ENCODE peak calls at places on chromosome 14, in nine cellular contexts. One of them, this sample, is unnamed.

GRCh38 chr14:96100171-96101064 is 61.3 kb downstream of the C14orf132 start:
- DNase-seq in astrocyte: peak
- DNase-seq in IMR-90: peak
- DNase-seq in pancreas: peak
- DNase-seq in endothelial cell of umbilical vein: peak
- DNase-seq in HCT116: peak
- DNase-seq in GM23338: peak
- DNase-seq in CD4-positive, alpha-beta T cell: peak
- DNase-seq in tibial artery: peak
- DNase-seq in this sample: peak

GRCh38 chr14:99186956-99187690 is 84.9 kb downstream of the BCL11B start:
- DNase-seq in HCT116: no peak
- DNase-seq in astrocyte: no peak
- DNase-seq in pancreas: no peak
- DNase-seq in GM23338: no peak
- DNase-seq in tibial artery: no peak
- DNase-seq in IMR-90: no peak
- DNase-seq in CD4-positive, alpha-beta T cell: no peak
- DNase-seq in endothelial cell of umbilical vein: no peak
- DNase-seq in this sample: no peak

GRCh38 chr14:33986804-33987203 is 35.9 kb upstream of the EGLN3 start:
- DNase-seq in astrocyte: peak
- DNase-seq in IMR-90: peak
- DNase-seq in GM23338: peak
- DNase-seq in endothelial cell of umbilical vein: peak
- DNase-seq in CD4-positive, alpha-beta T cell: no peak
- DNase-seq in HCT116: peak
- DNase-seq in tibial artery: no peak
- DNase-seq in pancreas: no peak
- DNase-seq in this sample: peak

GRCh38 chr14:77040995-77041744 is 12.7 kb upstream of the IRF2BPL start:
- DNase-seq in tibial artery: peak
- DNase-seq in astrocyte: no peak
- DNase-seq in GM23338: peak
- DNase-seq in HCT116: no peak
- DNase-seq in CD4-positive, alpha-beta T cell: no peak
- DNase-seq in IMR-90: no peak
- DNase-seq in pancreas: no peak
- DNase-seq in endothelial cell of umbilical vein: no peak
- DNase-seq in this sample: no peak

GRCh38 chr14:91311284-91311662 is 66.8 kb upstream of the GPR68 start:
- DNase-seq in GM23338: no peak
- DNase-seq in IMR-90: no peak
- DNase-seq in astrocyte: no peak
- DNase-seq in endothelial cell of umbilical vein: no peak
- DNase-seq in CD4-positive, alpha-beta T cell: peak
- DNase-seq in HCT116: no peak
- DNase-seq in pancreas: no peak
- DNase-seq in tibial artery: no peak
- DNase-seq in this sample: no peak

GRCh38 chr14:74324945-74325361 is 22.2 kb upstream of the ABCD4 start:
- DNase-seq in endothelial cell of umbilical vein: peak
- DNase-seq in pancreas: no peak
- DNase-seq in GM23338: peak
- DNase-seq in HCT116: no peak
- DNase-seq in IMR-90: peak
- DNase-seq in tibial artery: no peak
- DNase-seq in CD4-positive, alpha-beta T cell: no peak
- DNase-seq in astrocyte: peak
- DNase-seq in this sample: peak

GRCh38 chr14:37615582-37616289 is 20.3 kb downstream of the TTC6 start:
- DNase-seq in HCT116: no peak
- DNase-seq in GM23338: no peak
- DNase-seq in pancreas: no peak
- DNase-seq in tibial artery: no peak
- DNase-seq in IMR-90: no peak
- DNase-seq in endothelial cell of umbilical vein: no peak
- DNase-seq in CD4-positive, alpha-beta T cell: no peak
- DNase-seq in astrocyte: no peak
- DNase-seq in this sample: no peak

GRCh38 chr14:39307815-39308214 is 74.1 kb downstream of the MIA2 start:
- DNase-seq in CD4-positive, alpha-beta T cell: no peak
- DNase-seq in endothelial cell of umbilical vein: no peak
- DNase-seq in tibial artery: no peak
- DNase-seq in GM23338: no peak
- DNase-seq in HCT116: no peak
- DNase-seq in pancreas: no peak
- DNase-seq in astrocyte: no peak
- DNase-seq in IMR-90: no peak
- DNase-seq in this sample: no peak

GRCh38 chr14:96086032-96086431 is 46.9 kb downstream of the C14orf132 start:
- DNase-seq in IMR-90: peak
- DNase-seq in astrocyte: peak
- DNase-seq in endothelial cell of umbilical vein: no peak
- DNase-seq in tibial artery: no peak
- DNase-seq in HCT116: no peak
- DNase-seq in pancreas: no peak
- DNase-seq in GM23338: no peak
- DNase-seq in CD4-positive, alpha-beta T cell: no peak
- DNase-seq in this sample: peak

GRCh38 chr14:96978525-96979272 is 181.5 kb downstream of the VRK1 start:
- DNase-seq in CD4-positive, alpha-beta T cell: no peak
- DNase-seq in pancreas: no peak
- DNase-seq in endothelial cell of umbilical vein: no peak
- DNase-seq in HCT116: no peak
- DNase-seq in GM23338: no peak
- DNase-seq in astrocyte: no peak
- DNase-seq in tibial artery: no peak
- DNase-seq in IMR-90: no peak
- DNase-seq in this sample: no peak

GRCh38 chr14:59137256-59137655 is 51.2 kb upstream of the DAAM1 start:
- DNase-seq in CD4-positive, alpha-beta T cell: no peak
- DNase-seq in HCT116: no peak
- DNase-seq in IMR-90: no peak
- DNase-seq in astrocyte: no peak
- DNase-seq in GM23338: no peak
- DNase-seq in endothelial cell of umbilical vein: no peak
- DNase-seq in tibial artery: no peak
- DNase-seq in pancreas: no peak
- DNase-seq in this sample: no peak

GRCh38 chr14:105398044-105398725 is at the start of gene TEX22:
- DNase-seq in CD4-positive, alpha-beta T cell: peak
- DNase-seq in GM23338: peak
- DNase-seq in pancreas: peak
- DNase-seq in IMR-90: peak
- DNase-seq in tibial artery: peak
- DNase-seq in astrocyte: peak
- DNase-seq in HCT116: peak
- DNase-seq in endothelial cell of umbilical vein: peak
- DNase-seq in this sample: peak

GRCh38 chr14:93543766-93544165 is 113.0 kb downstream of the UNC79 start:
- DNase-seq in HCT116: peak
- DNase-seq in astrocyte: no peak
- DNase-seq in endothelial cell of umbilical vein: peak
- DNase-seq in pancreas: no peak
- DNase-seq in IMR-90: peak
- DNase-seq in tibial artery: no peak
- DNase-seq in GM23338: peak
- DNase-seq in CD4-positive, alpha-beta T cell: no peak
- DNase-seq in this sample: no peak

GRCh38 chr14:53306267-53306721 is 153.2 kb upstream of the DDHD1 start:
- DNase-seq in IMR-90: peak
- DNase-seq in HCT116: peak
- DNase-seq in CD4-positive, alpha-beta T cell: peak
- DNase-seq in endothelial cell of umbilical vein: peak
- DNase-seq in astrocyte: peak
- DNase-seq in GM23338: peak
- DNase-seq in tibial artery: peak
- DNase-seq in pancreas: no peak
- DNase-seq in this sample: peak

GRCh38 chr14:57352771-57353170 is 37.6 kb upstream of the NAA30 start:
- DNase-seq in HCT116: no peak
- DNase-seq in astrocyte: no peak
- DNase-seq in pancreas: no peak
- DNase-seq in tibial artery: no peak
- DNase-seq in IMR-90: no peak
- DNase-seq in endothelial cell of umbilical vein: no peak
- DNase-seq in CD4-positive, alpha-beta T cell: no peak
- DNase-seq in GM23338: no peak
- DNase-seq in this sample: peak

DNA sequence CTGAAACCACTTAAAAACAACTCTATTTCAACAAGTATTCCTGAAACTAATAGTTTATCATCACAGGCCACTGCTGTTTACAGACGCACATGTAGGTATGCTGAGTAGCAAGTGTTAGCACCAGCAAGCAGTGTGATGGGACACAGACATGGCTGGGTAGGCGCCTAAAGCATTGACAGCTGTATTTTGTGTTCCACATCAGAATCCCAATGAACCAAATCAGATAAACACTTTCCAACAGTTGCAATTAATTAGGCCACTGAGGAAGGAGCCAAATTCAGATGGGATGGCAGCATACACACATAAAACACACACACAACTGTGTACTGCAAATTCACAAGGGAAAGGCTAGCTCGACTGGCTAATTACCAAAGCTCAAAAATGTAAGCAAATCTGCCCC is 33.2 kb downstream of the AMN start:
- DNase-seq in HCT116: no peak
- DNase-seq in endothelial cell of umbilical vein: no peak
- DNase-seq in tibial artery: no peak
- DNase-seq in IMR-90: no peak
- DNase-seq in CD4-positive, alpha-beta T cell: no peak
- DNase-seq in pancreas: no peak
- DNase-seq in GM23338: no peak
- DNase-seq in astrocyte: no peak
- DNase-seq in this sample: no peak
- H3K27ac ChIP-seq in HCT116: no peak
- H3K27ac ChIP-seq in endothelial cell of umbilical vein: no peak
- H3K27ac ChIP-seq in tibial artery: no peak
- H3K27ac ChIP-seq in IMR-90: no peak
- H3K27ac ChIP-seq in CD4-positive, alpha-beta T cell: no peak
- H3K27ac ChIP-seq in pancreas: no peak
- H3K27ac ChIP-seq in GM23338: no peak
- H3K27ac ChIP-seq in astrocyte: no peak
- H3K27ac ChIP-seq in this sample: no peak

GRCh38 chr14:68941820-68942219 is 37.3 kb downstream of the ACTN1 start:
- DNase-seq in endothelial cell of umbilical vein: peak
- DNase-seq in tibial artery: peak
- DNase-seq in pancreas: no peak
- DNase-seq in GM23338: peak
- DNase-seq in astrocyte: peak
- DNase-seq in HCT116: no peak
- DNase-seq in IMR-90: peak
- DNase-seq in CD4-positive, alpha-beta T cell: no peak
- DNase-seq in this sample: peak
- TF ChIP-seq CTCF in endothelial cell of umbilical vein: peak
- TF ChIP-seq CTCF in tibial artery: peak
- TF ChIP-seq CTCF in pancreas: no peak
- TF ChIP-seq CTCF in GM23338: peak
- TF ChIP-seq CTCF in astrocyte: peak
- TF ChIP-seq CTCF in HCT116: no peak
- TF ChIP-seq CTCF in IMR-90: peak
- TF ChIP-seq CTCF in CD4-positive, alpha-beta T cell: no peak
- TF ChIP-seq CTCF in this sample: peak

GRCh38 chr14:73254247-73255004 is 17.1 kb downstream of the PAPLN start:
- DNase-seq in endothelial cell of umbilical vein: no peak
- DNase-seq in IMR-90: no peak
- DNase-seq in tibial artery: no peak
- DNase-seq in pancreas: no peak
- DNase-seq in HCT116: no peak
- DNase-seq in GM23338: no peak
- DNase-seq in astrocyte: no peak
- DNase-seq in CD4-positive, alpha-beta T cell: no peak
- DNase-seq in this sample: no peak
- H3K27ac ChIP-seq in endothelial cell of umbilical vein: no peak
- H3K27ac ChIP-seq in IMR-90: no peak
- H3K27ac ChIP-seq in tibial artery: no peak
- H3K27ac ChIP-seq in pancreas: no peak
- H3K27ac ChIP-seq in HCT116: no peak
- H3K27ac ChIP-seq in GM23338: no peak
- H3K27ac ChIP-seq in astrocyte: no peak
- H3K27ac ChIP-seq in CD4-positive, alpha-beta T cell: no peak
- H3K27ac ChIP-seq in this sample: no peak

GRCh38 chr14:101250948-101251811 is 310.1 kb upstream of the DIO3 start:
- DNase-seq in astrocyte: no peak
- DNase-seq in IMR-90: no peak
- DNase-seq in endothelial cell of umbilical vein: no peak
- DNase-seq in CD4-positive, alpha-beta T cell: no peak
- DNase-seq in tibial artery: no peak
- DNase-seq in pancreas: no peak
- DNase-seq in GM23338: no peak
- DNase-seq in HCT116: no peak
- DNase-seq in this sample: no peak

GRCh38 chr14:101250336-101250947 is 310.9 kb upstream of the DIO3 start:
- DNase-seq in tibial artery: no peak
- DNase-seq in IMR-90: no peak
- DNase-seq in HCT116: no peak
- DNase-seq in CD4-positive, alpha-beta T cell: no peak
- DNase-seq in endothelial cell of umbilical vein: no peak
- DNase-seq in astrocyte: no peak
- DNase-seq in GM23338: no peak
- DNase-seq in pancreas: no peak
- DNase-seq in this sample: no peak

GRCh38 chr14:101253948-101254347 is 307.3 kb upstream of the DIO3 start:
- DNase-seq in astrocyte: no peak
- DNase-seq in GM23338: no peak
- DNase-seq in HCT116: no peak
- DNase-seq in IMR-90: no peak
- DNase-seq in endothelial cell of umbilical vein: no peak
- DNase-seq in tibial artery: no peak
- DNase-seq in CD4-positive, alpha-beta T cell: no peak
- DNase-seq in pancreas: no peak
- DNase-seq in this sample: no peak

GRCh38 chr14:101251812-101252442 is 309.4 kb upstream of the DIO3 start:
- DNase-seq in CD4-positive, alpha-beta T cell: no peak
- DNase-seq in endothelial cell of umbilical vein: no peak
- DNase-seq in astrocyte: no peak
- DNase-seq in HCT116: no peak
- DNase-seq in GM23338: no peak
- DNase-seq in tibial artery: no peak
- DNase-seq in IMR-90: no peak
- DNase-seq in pancreas: no peak
- DNase-seq in this sample: no peak

DNA sequence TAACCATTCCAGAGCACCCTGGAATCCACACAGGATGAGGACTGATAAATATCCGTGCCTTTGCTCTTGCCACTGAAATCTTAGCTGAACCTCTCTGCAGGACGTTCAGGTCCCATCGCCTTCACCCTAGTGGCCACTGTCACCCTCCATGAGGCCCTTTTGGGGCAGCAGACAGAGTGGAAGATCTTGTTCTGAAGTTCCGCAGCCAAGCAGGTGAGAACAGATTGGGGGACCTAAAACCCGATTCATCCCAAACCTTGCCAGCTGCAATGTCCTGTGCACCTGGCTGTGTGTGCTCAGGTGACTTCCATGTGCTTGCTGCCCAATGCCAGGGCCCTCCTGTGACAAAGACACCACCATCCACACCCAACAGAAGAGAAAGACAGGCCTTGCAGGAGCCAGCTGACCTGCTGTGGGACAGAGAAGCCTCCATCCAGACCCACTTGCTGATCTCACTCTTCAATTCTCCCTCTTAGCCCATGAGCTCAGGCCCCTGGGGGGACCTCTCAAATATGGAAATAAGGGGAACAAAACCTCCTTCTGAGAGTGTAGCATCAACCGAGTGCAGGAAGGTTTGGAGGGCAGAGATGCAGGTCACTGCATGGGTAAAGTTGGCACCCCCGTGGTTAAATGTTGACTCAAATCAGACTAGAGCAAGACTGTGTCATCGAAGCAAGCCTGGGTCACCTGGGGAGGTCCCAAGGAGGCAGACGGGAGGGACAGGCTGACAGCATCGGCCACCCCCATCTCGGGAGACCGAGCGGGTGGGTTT is 308.7 kb upstream of the DIO3 start:
- DNase-seq in astrocyte: no peak
- DNase-seq in GM23338: no peak
- DNase-seq in CD4-positive, alpha-beta T cell: no peak
- DNase-seq in endothelial cell of umbilical vein: no peak
- DNase-seq in IMR-90: no peak
- DNase-seq in HCT116: no peak
- DNase-seq in pancreas: no peak
- DNase-seq in tibial artery: no peak
- DNase-seq in this sample: no peak
- TF ChIP-seq CTCF in astrocyte: no peak
- TF ChIP-seq CTCF in GM23338: no peak
- TF ChIP-seq CTCF in CD4-positive, alpha-beta T cell: no peak
- TF ChIP-seq CTCF in endothelial cell of umbilical vein: no peak
- TF ChIP-seq CTCF in IMR-90: no peak
- TF ChIP-seq CTCF in HCT116: no peak
- TF ChIP-seq CTCF in pancreas: no peak
- TF ChIP-seq CTCF in tibial artery: no peak
- TF ChIP-seq CTCF in this sample: no peak